ENCODE peak calls at places on chromosomes 7 and 10, in five cellular contexts. O is HepG2, C is K562, I is GM12878, N is upper lobe of left lung. K is an unnamed sample. For H3K36me3 and H3K9me3, the result is how much of the 10 kb centered on the place peaks cover.

GRCh38 chr10:86354761-86355540 is 11.6 kb downstream of the GRID1 start:
- ATAC-seq in N (peak), O (no peak), C (no peak), I (peak), K (peak)

GRCh38 chr7:24133691-24134090 is 150.3 kb upstream of the NPY start:
- ATAC-seq in C (no peak), I (peak), N (no peak), O (no peak), K (no peak)

GRCh38 chr10:71156436-71156835 is 55.9 kb upstream of the UNC5B start:
- ATAC-seq in I (no peak), O (no peak), N (no peak), C (no peak), K (no peak)

GRCh38 chr7:106545275-106545674 is 115.7 kb downstream of the CCDC71L start:
- ATAC-seq in C (no peak), N (no peak), O (no peak), I (peak), K (no peak)

GRCh38 chr7:7203813-7204575 is 21.6 kb downstream of the C1GALT1 start:
- ATAC-seq in I (peak), N (no peak), C (no peak), O (no peak), K (no peak)

GRCh38 chr7:140702774-140703173 is 6.3 kb downstream of the NDUFB2 start:
- ATAC-seq in N (no peak), I (no peak), C (peak), O (no peak), K (no peak)

GRCh38 chr7:55570218-55570873 is 2.0 kb downstream of the VOPP1 start:
- ATAC-seq in I (peak), O (no peak), C (no peak), N (no peak), K (no peak)

GRCh38 chr10:83816942-83817341 is 322.4 kb upstream of the GHITM start:
- ATAC-seq in O (peak), C (no peak), N (no peak), I (peak), K (no peak)

GRCh38 chr10:6507311-6507710 is 72.8 kb downstream of the PRKCQ start:
- ATAC-seq in O (no peak), N (no peak), C (no peak), I (peak), K (no peak)

GRCh38 chr10:118017850-118018249 is 28.9 kb downstream of the RAB11FIP2 start:
- ATAC-seq in I (no peak), C (no peak), O (no peak), N (peak), K (no peak)

GRCh38 chr10:22022257-22023051 is 18.9 kb upstream of the DNAJC1 start:
- ATAC-seq in N (peak), I (peak), C (peak), O (no peak), K (no peak)

GRCh38 chr10:88157981-88158465 is 294.6 kb downstream of the PTEN start:
- ATAC-seq in I (no peak), N (no peak), O (no peak), C (no peak), K (peak)

GRCh38 chr10:8275911-8276310 is 221.4 kb downstream of the GATA3 start:
- ATAC-seq in N (no peak), C (peak), I (no peak), O (no peak), K (no peak)

GRCh38 chr10:44647877-44648542 is 263.1 kb upstream of the CXCL12 start:
- ATAC-seq in C (no peak), I (peak), N (peak), O (no peak), K (no peak)

GRCh38 chr10:72754275-72755032 is 62.5 kb downstream of the MCU start:
- ATAC-seq in C (no peak), N (no peak), I (no peak), O (no peak), K (no peak)

GRCh38 chr7:139854803-139855497 is 25.9 kb downstream of the TBXAS1 start:
- ATAC-seq in C (peak), I (peak), O (no peak), N (no peak), K (no peak)

GRCh38 chr10:35637456-35637855 is 4.6 kb downstream of the FZD8 start:
- ATAC-seq in I (no peak), O (no peak), C (no peak), N (no peak), K (no peak)

GRCh38 chr7:142338633-142339501 is 81.0 kb upstream of the PRSS58 start:
- ATAC-seq in N (no peak), O (peak), I (no peak), C (peak), K (no peak)

GRCh38 chr7:44587843-44588711 is 6.0 kb upstream of the TMED4 start:
- ATAC-seq in I (peak), O (peak), N (peak), C (peak), K (peak)

GRCh38 chr10:93767724-93768399 is 10.1 kb downstream of the LGI1 start:
- ATAC-seq in O (no peak), I (no peak), N (no peak), C (no peak), K (no peak)

GRCh38 chr7:2661602-2662272 is 26.3 kb upstream of the AMZ1 start:
- ATAC-seq in N (no peak), O (no peak), I (peak), C (peak), K (no peak)

GRCh38 chr7:80941206-80941758 is 22.4 kb upstream of the SEMA3C start:
- ATAC-seq in O (no peak), N (peak), C (no peak), I (no peak), K (peak)

GRCh38 chr10:90378524-90379076 is 479.2 kb downstream of the HTR7 start:
- ATAC-seq in O (no peak), N (no peak), C (no peak), I (no peak), K (no peak)

GRCh38 chr7:138097064-138097741 is 20.9 kb downstream of the AKR1D1 start:
- ATAC-seq in N (peak), O (peak), C (peak), I (peak), K (no peak)

GRCh38 chr7:7641129-7641663 is 644 bp downstream of the UMAD1 start:
- ATAC-seq in N (peak), I (peak), O (peak), C (peak), K (no peak)

GRCh38 chr10:31816318-31816717 is 112.3 kb downstream of the ARHGAP12 start:
- ATAC-seq in O (peak), I (no peak), N (no peak), C (no peak), K (peak)

GRCh38 chr10:61662794-61663259 is at the start of gene CABCOCO1:
- ATAC-seq in N (peak), O (peak), I (no peak), C (no peak), K (peak)

GRCh38 chr7:6155596-6155995 is 116.8 kb downstream of the CYTH3 start:
- ATAC-seq in C (no peak), O (no peak), N (no peak), I (no peak), K (no peak)

GRCh38 chr7:45962861-45963260 is 41.8 kb upstream of the IGFBP3 start:
- ATAC-seq in N (no peak), C (no peak), I (no peak), O (no peak), K (no peak)

GRCh38 chr7:151142686-151143040 is 24.8 kb downstream of the GBX1 start:
- ATAC-seq in N (no peak), C (peak), I (no peak), O (no peak), K (no peak)

GRCh38 chr10:69846252-69847000 is 44.7 kb downstream of the COL13A1 start:
- ATAC-seq in O (no peak), C (no peak), N (no peak), I (no peak), K (no peak)

GRCh38 chr7:78516450-78516849 is 717.9 kb downstream of the PHTF2 start:
- ATAC-seq in C (no peak), I (no peak), O (no peak), N (no peak), K (no peak)

GRCh38 chr10:61609609-61610166 is 53.0 kb upstream of the CABCOCO1 start:
- ATAC-seq in O (no peak), C (no peak), I (no peak), N (no peak), K (no peak)

GRCh38 chr10:27413387-27413786 is 90.7 kb upstream of the RAB18 start:
- ATAC-seq in C (no peak), I (no peak), N (no peak), O (no peak), K (no peak)

GRCh38 chr7:23544913-23545354 is 13.2 kb upstream of the TRA2A start:
- ATAC-seq in C (peak), N (no peak), I (peak), O (peak), K (no peak)

GRCh38 chr10:53836638-53837037 is 964.4 kb downstream of the PCDH15 start:
- ATAC-seq in C (no peak), I (no peak), N (no peak), O (no peak), K (no peak)

GRCh38 chr7:41051062-41051461 is 651.8 kb downstream of the INHBA start:
- ATAC-seq in N (no peak), C (no peak), O (no peak), I (no peak), K (no peak)

GRCh38 chr10:102762401-102763015 is 18.8 kb downstream of the WBP1L start:
- ATAC-seq in C (peak), O (no peak), I (no peak), N (no peak), K (no peak)

GRCh38 chr7:38977658-38978057 is at the start of gene POU6F2:
- ATAC-seq in O (no peak), N (no peak), I (no peak), C (no peak), K (no peak)

GRCh38 chr10:96089670-96090462 is 40.2 kb upstream of the ZNF518A start:
- ATAC-seq in O (peak), I (peak), N (peak), C (peak), K (peak)
- TF ChIP-seq EP300 in O (peak), I (peak), N (no peak), C (no peak), K (no peak)

GRCh38 chr10:133285217-133285616 is 8.5 kb upstream of the ADAM8 start:
- ATAC-seq in N (no peak), C (no peak), I (no peak), O (no peak), K (no peak)

GRCh38 chr10:133283931-133284330 is 7.3 kb upstream of the ADAM8 start:
- ATAC-seq in C (no peak), O (no peak), N (no peak), I (no peak), K (no peak)

GRCh38 chr10:133287832-133288500 is 11.3 kb upstream of the ADAM8 start:
- ATAC-seq in O (no peak), N (no peak), C (no peak), I (no peak), K (no peak)

GRCh38 chr10:133289761-133290160 is 13.1 kb upstream of the ADAM8 start:
- ATAC-seq in I (no peak), O (no peak), C (no peak), N (no peak), K (no peak)

GRCh38 chr10:133286366-133286765 is 9.7 kb upstream of the ADAM8 start:
- ATAC-seq in O (no peak), C (no peak), N (no peak), I (no peak), K (no peak)
- H3K36me3 ChIP-seq in O (under half), C (half or more), N (half or more), I (under half), K (half or more)

GRCh38 chr10:130715686-130716670 is 579.8 kb downstream of the GLRX3 start:
- ATAC-seq in I (no peak), N (no peak), O (no peak), C (no peak), K (no peak)
- H3K9me3 ChIP-seq in I (under half), N (under half), O (under half), C (under half), K (under half)

DNA sequence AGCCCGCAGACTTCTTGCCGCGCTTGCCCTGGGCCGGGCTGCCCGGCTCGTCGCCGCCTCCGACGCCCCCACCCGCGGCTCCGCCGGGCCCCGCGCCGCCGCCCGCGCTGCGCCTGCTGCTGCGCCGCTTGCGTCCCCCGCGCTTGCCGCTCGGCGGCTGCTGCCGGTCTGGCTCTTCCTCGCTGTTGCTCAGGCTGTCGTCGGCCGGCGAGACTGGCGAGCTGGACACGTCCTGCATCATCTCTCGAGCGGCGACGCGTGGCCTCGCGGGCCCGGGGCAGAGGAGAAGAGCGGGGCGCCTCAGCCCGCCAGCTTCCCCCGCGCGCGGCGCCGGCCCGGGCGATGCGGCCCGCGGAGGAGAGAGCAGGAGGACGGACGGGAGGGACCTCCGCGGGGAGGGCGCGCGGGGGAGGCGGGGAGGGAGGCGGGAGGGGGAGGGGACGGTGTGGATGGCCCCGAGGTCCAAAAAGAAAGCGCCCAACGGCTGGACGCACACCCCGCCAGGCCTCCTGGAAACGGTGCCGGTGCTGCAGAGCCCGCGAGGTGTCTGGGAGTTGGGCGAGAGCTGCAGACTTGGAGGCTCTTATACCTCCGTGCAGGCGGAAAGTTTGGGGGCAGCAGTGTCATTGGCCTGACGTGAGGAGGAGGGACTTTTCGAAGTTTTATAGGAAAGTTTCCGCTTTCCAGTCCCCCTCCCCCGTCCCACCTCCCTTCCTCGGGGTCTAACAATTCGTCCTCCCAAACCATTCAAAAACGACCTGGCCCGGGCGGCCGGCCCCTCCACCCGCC is at the start of gene TWIST1:
- ATAC-seq in O (no peak), I (peak), C (peak), N (no peak), K (peak)
- TF ChIP-seq EP300 in O (no peak), I (no peak), C (no peak), N (no peak), K (no peak)

DNA sequence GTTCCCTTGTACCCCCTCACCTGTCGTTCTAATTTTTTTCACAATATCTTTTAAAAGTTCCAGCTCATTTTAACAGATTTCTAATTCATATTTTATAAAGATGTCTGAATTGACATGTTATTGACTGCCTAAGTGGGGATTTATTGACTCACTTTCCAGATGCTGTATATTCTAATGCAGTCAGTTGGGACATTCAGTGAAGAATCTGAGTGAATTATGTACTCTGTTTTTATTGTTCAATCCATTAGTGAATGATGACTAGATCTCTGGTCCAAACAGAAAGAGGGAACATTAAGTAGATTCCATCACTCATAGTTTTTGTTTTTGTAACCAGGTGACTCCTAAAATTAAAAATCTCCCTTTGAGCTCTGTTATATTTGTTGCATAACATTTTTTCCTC is 54.3 kb downstream of the LOXL4 start:
- ATAC-seq in I (no peak), N (no peak), C (no peak), O (no peak), K (no peak)
- H3K36me3 ChIP-seq in I (under half), N (under half), C (under half), O (under half), K (under half)